ENCODE peak calls at places on chromosomes 3 and 15, in ten cellular contexts. I is testis; D is neural progenitor cell; O is stomach; P is PC-3; Q is naive thymus-derived CD4-positive, alpha-beta T cell; J is adrenal gland; N is effector memory CD4-positive, alpha-beta T cell; K is adipocyte; R is brain microvascular endothelial cell. Z is an unnamed sample.
A peak's percentile ranks its signal among the peaks of the same experiment; 100 is the strongest.

GRCh38 chr3:26437678-26438077 is 184.9 kb upstream of the LRRC3B start:
- DNase-seq in I (no peak), D (no peak), O (no peak), P (peak; percentile 2), Q (no peak), J (no peak), N (no peak), K (no peak), R (peak; percentile 69), Z (no peak)

GRCh38 chr3:7536510-7536909 is 675.6 kb downstream of the GRM7 start:
- DNase-seq in I (no peak), D (no peak), O (no peak), P (no peak), Q (no peak), J (peak; percentile 8), N (no peak), K (no peak), R (no peak), Z (no peak)

GRCh38 chr15:83462953-83463433 is 15.9 kb downstream of the SH3GL3 start:
- DNase-seq in I (no peak), D (no peak), O (no peak), P (no peak), Q (no peak), J (no peak), N (no peak), K (no peak), R (no peak), Z (no peak)

GRCh38 chr15:59138243-59138642 is 33.3 kb downstream of the CCNB2 start:
- DNase-seq in I (peak; percentile 64), D (peak; percentile 63), O (peak; percentile 50), P (peak; percentile 47), Q (peak; percentile 47), J (peak; percentile 35), N (peak; percentile 27), K (peak; percentile 3), R (peak; percentile 41), Z (peak; percentile 90)

GRCh38 chr3:58494107-58494506 is 2.2 kb downstream of the KCTD6 start:
- DNase-seq in I (no peak), D (no peak), O (no peak), P (no peak), Q (no peak), J (no peak), N (no peak), K (no peak), R (no peak), Z (no peak)

GRCh38 chr3:186806173-186807055 is at the start of gene RFC4:
- DNase-seq in I (peak; percentile 91), D (peak; percentile 88), O (peak; percentile 91), P (peak; percentile 88), Q (peak; percentile 83), J (peak; percentile 87), N (peak; percentile 75), K (peak; percentile 86), R (peak; percentile 57), Z (peak; percentile 86)

GRCh38 chr15:69446947-69447346 is 5.7 kb upstream of the RPLP1 start:
- DNase-seq in I (no peak), D (no peak), O (no peak), P (no peak), Q (no peak), J (no peak), N (no peak), K (no peak), R (no peak), Z (no peak)

GRCh38 chr3:37907906-37908305 is 46.2 kb downstream of the CTDSPL start:
- DNase-seq in I (no peak), D (peak; percentile 43), O (no peak), P (no peak), Q (no peak), J (no peak), N (no peak), K (no peak), R (no peak), Z (no peak)

GRCh38 chr15:50135123-50135541 is 16.1 kb upstream of the ATP8B4 start:
- DNase-seq in I (no peak), D (no peak), O (no peak), P (no peak), Q (no peak), J (no peak), N (no peak), K (no peak), R (peak; percentile 30), Z (no peak)

GRCh38 chr3:12959838-12960378 is 113.3 kb downstream of the IQSEC1 start:
- DNase-seq in I (no peak), D (no peak), O (no peak), P (no peak), Q (no peak), J (peak; percentile 47), N (no peak), K (no peak), R (no peak), Z (peak; percentile 76)

GRCh38 chr3:11546657-11547302 is 96.9 kb downstream of the VGLL4 start:
- DNase-seq in I (no peak), D (no peak), O (no peak), P (no peak), Q (no peak), J (peak; percentile 6), N (no peak), K (no peak), R (no peak), Z (peak; percentile 39)

GRCh38 chr3:11548721-11549131 is 95.0 kb downstream of the VGLL4 start:
- DNase-seq in I (no peak), D (no peak), O (peak; percentile 36), P (peak; percentile 18), Q (no peak), J (peak; percentile 42), N (no peak), K (peak; percentile 70), R (peak; percentile 85), Z (peak; percentile 28)

GRCh38 chr3:11545186-11545851 is 98.4 kb downstream of the VGLL4 start:
- DNase-seq in I (no peak), D (no peak), O (no peak), P (no peak), Q (no peak), J (peak; percentile 4), N (no peak), K (no peak), R (no peak), Z (peak; percentile 74)

GRCh38 chr3:11549580-11550140 is 94.1 kb downstream of the VGLL4 start:
- DNase-seq in I (no peak), D (no peak), O (no peak), P (no peak), Q (no peak), J (peak; percentile 0), N (no peak), K (peak; percentile 36), R (no peak), Z (no peak)

DNA sequence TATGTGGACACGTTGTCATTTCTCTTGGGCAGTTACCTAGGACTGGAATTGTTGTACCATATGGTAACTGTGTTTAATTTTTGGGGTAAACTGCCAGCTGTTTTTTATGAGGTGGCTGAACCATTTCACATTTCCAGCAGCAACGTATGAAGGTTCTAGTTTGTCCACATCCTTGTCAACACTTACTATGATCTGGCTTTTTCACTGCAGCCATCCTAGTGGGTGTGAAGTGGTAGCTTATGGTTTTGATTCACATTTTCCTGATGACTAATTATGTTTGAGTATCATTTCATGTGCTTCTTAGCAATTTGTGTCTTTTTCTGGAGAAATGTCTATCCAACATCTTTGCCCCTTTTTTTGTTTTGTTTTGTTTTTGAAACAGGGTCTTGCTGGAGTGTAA is 96.2 kb downstream of the VGLL4 start:
- DNase-seq in I (no peak), D (no peak), O (no peak), P (no peak), Q (no peak), J (no peak), N (no peak), K (no peak), R (no peak), Z (no peak)
- H3K27me3 ChIP-seq in I (no peaks in the 10 kb centered on the region), D (no peaks in the 10 kb centered on the region), O (no peaks in the 10 kb centered on the region), P (no peaks in the 10 kb centered on the region), Q (no peaks in the 10 kb centered on the region), J (no peaks in the 10 kb centered on the region), N (no peaks in the 10 kb centered on the region), K (no peaks in the 10 kb centered on the region), R (no peaks in the 10 kb centered on the region), Z (no peaks in the 10 kb centered on the region)

DNA sequence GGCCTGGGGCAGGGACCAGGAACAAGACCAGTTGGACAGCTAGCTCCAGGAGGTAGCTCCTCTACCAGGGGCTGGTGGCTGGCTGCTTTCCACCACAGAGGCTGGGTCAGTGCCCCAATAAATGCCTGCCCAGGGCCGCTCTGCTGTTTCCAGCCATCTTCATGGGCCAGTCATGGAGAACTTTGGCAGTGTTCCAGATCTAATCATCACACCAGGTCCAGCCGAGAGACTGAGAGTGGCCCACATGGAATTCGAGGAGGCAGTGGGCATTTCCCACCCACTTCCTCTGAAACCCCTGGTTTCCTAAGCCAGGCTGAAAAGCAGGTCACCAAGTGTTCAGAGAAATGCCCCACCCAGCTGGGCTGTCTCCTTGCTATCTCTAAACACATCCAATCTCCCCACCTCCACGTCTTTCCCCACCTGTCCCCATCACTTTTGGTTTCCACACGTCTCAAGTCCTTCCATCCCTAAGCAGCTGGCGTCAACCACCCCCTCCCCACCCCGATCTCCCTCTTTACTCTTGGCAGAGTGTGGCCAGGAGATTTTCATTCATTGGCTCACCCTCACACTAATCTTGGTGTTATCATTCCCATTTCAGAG is 190.0 kb upstream of the LINGO1 start:
- DNase-seq in I (no peak), D (no peak), O (no peak), P (no peak), Q (no peak), J (no peak), N (no peak), K (no peak), R (no peak), Z (no peak)
- H3K27me3 ChIP-seq in I (no peaks in the 10 kb centered on the region), D (peaks cover 49% of the 10 kb centered on the region), O (peaks cover 62% of the 10 kb centered on the region), P (peaks cover 26% of the 10 kb centered on the region), Q (no peaks in the 10 kb centered on the region), J (peaks cover 41% of the 10 kb centered on the region), N (peaks cover 16% of the 10 kb centered on the region), K (peaks cover 75% of the 10 kb centered on the region), R (peaks cover 43% of the 10 kb centered on the region), Z (peaks cover 34% of the 10 kb centered on the region)

GRCh38 chr3:194129581-194130133 is 6.3 kb upstream of the HES1 start:
- DNase-seq in I (peak; percentile 50), D (peak; percentile 88), O (no peak), P (no peak), Q (no peak), J (no peak), N (no peak), K (no peak), R (peak; percentile 25), Z (peak; percentile 54)
- H3K27me3 ChIP-seq in I (no peaks in the 10 kb centered on the region), D (peaks cover 3% of the 10 kb centered on the region), O (peaks cover 5% of the 10 kb centered on the region), P (no peaks in the 10 kb centered on the region), Q (peaks cover 8% of the 10 kb centered on the region), J (no peaks in the 10 kb centered on the region), N (peaks cover 14% of the 10 kb centered on the region), K (peaks cover 13% of the 10 kb centered on the region), R (peaks cover 59% of the 10 kb centered on the region), Z (no peaks in the 10 kb centered on the region)

DNA sequence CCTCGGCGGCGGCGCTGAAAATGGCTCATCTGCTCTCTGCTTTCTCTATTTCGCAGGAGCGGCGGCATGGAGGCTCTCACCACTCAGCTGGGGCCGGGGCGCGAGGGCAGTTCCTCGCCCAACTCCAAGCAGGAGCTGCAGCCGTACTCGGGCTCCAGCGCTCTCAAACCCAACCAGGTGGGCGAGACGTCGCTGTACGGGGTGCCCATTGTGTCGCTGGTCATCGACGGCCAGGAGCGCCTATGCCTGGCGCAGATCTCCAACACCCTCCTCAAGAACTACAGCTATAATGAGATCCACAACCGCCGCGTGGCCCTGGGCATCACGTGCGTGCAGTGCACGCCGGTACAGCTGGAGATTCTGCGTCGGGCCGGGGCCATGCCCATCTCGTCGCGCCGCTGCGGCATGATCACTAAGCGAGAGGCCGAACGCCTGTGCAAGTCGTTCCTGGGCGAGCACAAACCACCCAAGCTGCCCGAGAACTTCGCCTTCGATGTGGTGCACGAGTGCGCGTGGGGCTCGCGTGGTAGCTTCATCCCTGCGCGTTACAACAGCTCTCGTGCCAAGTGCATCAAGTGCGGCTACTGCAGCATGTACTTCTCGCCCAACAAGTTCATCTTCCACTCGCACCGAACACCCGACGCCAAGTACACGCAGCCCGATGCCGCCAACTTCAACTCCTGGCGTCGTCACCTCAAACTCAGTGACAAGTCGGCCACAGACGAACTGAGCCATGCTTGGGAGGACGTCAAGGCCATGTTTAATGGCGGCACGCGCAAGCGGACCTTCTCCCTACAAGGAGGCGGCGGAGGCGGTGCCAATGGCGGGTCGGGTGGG is 789 bp downstream of the SKOR1 start:
- DNase-seq in I (no peak), D (peak; percentile 58), O (no peak), P (no peak), Q (no peak), J (peak; percentile 9), N (no peak), K (no peak), R (no peak), Z (peak; percentile 79)
- H3K27me3 ChIP-seq in I (peaks cover 7% of the 10 kb centered on the region), D (peaks cover 100% of the 10 kb centered on the region), O (peaks cover 100% of the 10 kb centered on the region), P (peaks cover 40% of the 10 kb centered on the region), Q (peaks cover 15% of the 10 kb centered on the region), J (peaks cover 99% of the 10 kb centered on the region), N (peaks cover 94% of the 10 kb centered on the region), K (peaks cover 80% of the 10 kb centered on the region), R (peaks cover 96% of the 10 kb centered on the region), Z (peaks cover 99% of the 10 kb centered on the region)

Z was measured in H7.